ENCODE peak calls at places on chromosomes 6 and 20, in seven cellular contexts. One of them, this sample, is unnamed.

GRCh38 chr6:40395066-40395697 is 192.0 kb downstream of the LRFN2 start:
- DNase-seq in NCI-H446 treated with DMSO at 0.1 percent for 48 hours: no peak
- DNase-seq in epithelial cell of esophagus: peak
- DNase-seq in midbrain: no peak
- DNase-seq in activated T-cell treated with anti-CD3 and anti-CD28 coated beads for 24 hours: no peak
- DNase-seq in suprapubic skin: no peak
- DNase-seq in stimulated activated CD4-positive, alpha-beta T cell treated with anti-CD3 and anti-CD28 coated beads, TNF-alpha, amount 100 ng/mL, for 1 hour: no peak
- DNase-seq in this sample: no peak

GRCh38 chr6:169858293-169858934 is 107.0 kb downstream of the ERMARD start:
- DNase-seq in NCI-H446 treated with DMSO at 0.1 percent for 48 hours: no peak
- DNase-seq in epithelial cell of esophagus: no peak
- DNase-seq in midbrain: no peak
- DNase-seq in activated T-cell treated with anti-CD3 and anti-CD28 coated beads for 24 hours: no peak
- DNase-seq in suprapubic skin: no peak
- DNase-seq in stimulated activated CD4-positive, alpha-beta T cell treated with anti-CD3 and anti-CD28 coated beads, TNF-alpha, amount 100 ng/mL, for 1 hour: no peak
- DNase-seq in this sample: no peak

GRCh38 chr6:70411948-70412796 is 1.1 kb upstream of the FAM135A start:
- DNase-seq in NCI-H446 treated with DMSO at 0.1 percent for 48 hours: no peak
- DNase-seq in epithelial cell of esophagus: no peak
- DNase-seq in midbrain: no peak
- DNase-seq in activated T-cell treated with anti-CD3 and anti-CD28 coated beads for 24 hours: no peak
- DNase-seq in suprapubic skin: no peak
- DNase-seq in stimulated activated CD4-positive, alpha-beta T cell treated with anti-CD3 and anti-CD28 coated beads, TNF-alpha, amount 100 ng/mL, for 1 hour: no peak
- DNase-seq in this sample: no peak

GRCh38 chr6:135534773-135535380 is 37.3 kb upstream of the AHI1 start:
- DNase-seq in NCI-H446 treated with DMSO at 0.1 percent for 48 hours: no peak
- DNase-seq in epithelial cell of esophagus: no peak
- DNase-seq in midbrain: no peak
- DNase-seq in activated T-cell treated with anti-CD3 and anti-CD28 coated beads for 24 hours: no peak
- DNase-seq in suprapubic skin: no peak
- DNase-seq in stimulated activated CD4-positive, alpha-beta T cell treated with anti-CD3 and anti-CD28 coated beads, TNF-alpha, amount 100 ng/mL, for 1 hour: no peak
- DNase-seq in this sample: no peak

GRCh38 chr6:28635547-28636158 is 110.0 kb downstream of the GPX5 start:
- DNase-seq in NCI-H446 treated with DMSO at 0.1 percent for 48 hours: no peak
- DNase-seq in epithelial cell of esophagus: no peak
- DNase-seq in midbrain: no peak
- DNase-seq in activated T-cell treated with anti-CD3 and anti-CD28 coated beads for 24 hours: no peak
- DNase-seq in suprapubic skin: no peak
- DNase-seq in stimulated activated CD4-positive, alpha-beta T cell treated with anti-CD3 and anti-CD28 coated beads, TNF-alpha, amount 100 ng/mL, for 1 hour: no peak
- DNase-seq in this sample: no peak

GRCh38 chr6:35751594-35751993 is 14.8 kb downstream of the ARMC12 start:
- DNase-seq in NCI-H446 treated with DMSO at 0.1 percent for 48 hours: no peak
- DNase-seq in epithelial cell of esophagus: no peak
- DNase-seq in midbrain: no peak
- DNase-seq in activated T-cell treated with anti-CD3 and anti-CD28 coated beads for 24 hours: no peak
- DNase-seq in suprapubic skin: peak
- DNase-seq in stimulated activated CD4-positive, alpha-beta T cell treated with anti-CD3 and anti-CD28 coated beads, TNF-alpha, amount 100 ng/mL, for 1 hour: no peak
- DNase-seq in this sample: no peak

GRCh38 chr6:30821862-30822784 is 62.2 kb upstream of the DDR1 start:
- DNase-seq in NCI-H446 treated with DMSO at 0.1 percent for 48 hours: peak
- DNase-seq in epithelial cell of esophagus: peak
- DNase-seq in midbrain: peak
- DNase-seq in activated T-cell treated with anti-CD3 and anti-CD28 coated beads for 24 hours: no peak
- DNase-seq in suprapubic skin: no peak
- DNase-seq in stimulated activated CD4-positive, alpha-beta T cell treated with anti-CD3 and anti-CD28 coated beads, TNF-alpha, amount 100 ng/mL, for 1 hour: no peak
- DNase-seq in this sample: no peak

GRCh38 chr20:49575551-49576060 is 7.7 kb upstream of the PTGIS start:
- DNase-seq in NCI-H446 treated with DMSO at 0.1 percent for 48 hours: no peak
- DNase-seq in epithelial cell of esophagus: no peak
- DNase-seq in midbrain: no peak
- DNase-seq in activated T-cell treated with anti-CD3 and anti-CD28 coated beads for 24 hours: no peak
- DNase-seq in suprapubic skin: peak
- DNase-seq in stimulated activated CD4-positive, alpha-beta T cell treated with anti-CD3 and anti-CD28 coated beads, TNF-alpha, amount 100 ng/mL, for 1 hour: no peak
- DNase-seq in this sample: no peak

GRCh38 chr6:169653691-169654090 is 48.1 kb downstream of the WDR27 start:
- DNase-seq in NCI-H446 treated with DMSO at 0.1 percent for 48 hours: no peak
- DNase-seq in epithelial cell of esophagus: no peak
- DNase-seq in midbrain: no peak
- DNase-seq in activated T-cell treated with anti-CD3 and anti-CD28 coated beads for 24 hours: no peak
- DNase-seq in suprapubic skin: no peak
- DNase-seq in stimulated activated CD4-positive, alpha-beta T cell treated with anti-CD3 and anti-CD28 coated beads, TNF-alpha, amount 100 ng/mL, for 1 hour: no peak
- DNase-seq in this sample: no peak

GRCh38 chr6:18216411-18216810 is 47.9 kb downstream of the DEK start:
- DNase-seq in NCI-H446 treated with DMSO at 0.1 percent for 48 hours: no peak
- DNase-seq in epithelial cell of esophagus: peak
- DNase-seq in midbrain: no peak
- DNase-seq in activated T-cell treated with anti-CD3 and anti-CD28 coated beads for 24 hours: no peak
- DNase-seq in suprapubic skin: no peak
- DNase-seq in stimulated activated CD4-positive, alpha-beta T cell treated with anti-CD3 and anti-CD28 coated beads, TNF-alpha, amount 100 ng/mL, for 1 hour: no peak
- DNase-seq in this sample: no peak

GRCh38 chr20:64099880-64100565 is 7.3 kb downstream of the NPBWR2 start:
- DNase-seq in NCI-H446 treated with DMSO at 0.1 percent for 48 hours: no peak
- DNase-seq in epithelial cell of esophagus: no peak
- DNase-seq in midbrain: no peak
- DNase-seq in activated T-cell treated with anti-CD3 and anti-CD28 coated beads for 24 hours: no peak
- DNase-seq in suprapubic skin: no peak
- DNase-seq in stimulated activated CD4-positive, alpha-beta T cell treated with anti-CD3 and anti-CD28 coated beads, TNF-alpha, amount 100 ng/mL, for 1 hour: no peak
- DNase-seq in this sample: no peak

GRCh38 chr20:46255440-46256104 is 52.7 kb downstream of the CDH22 start:
- DNase-seq in NCI-H446 treated with DMSO at 0.1 percent for 48 hours: peak
- DNase-seq in epithelial cell of esophagus: peak
- DNase-seq in midbrain: peak
- DNase-seq in activated T-cell treated with anti-CD3 and anti-CD28 coated beads for 24 hours: no peak
- DNase-seq in suprapubic skin: peak
- DNase-seq in stimulated activated CD4-positive, alpha-beta T cell treated with anti-CD3 and anti-CD28 coated beads, TNF-alpha, amount 100 ng/mL, for 1 hour: no peak
- DNase-seq in this sample: no peak

GRCh38 chr20:24697411-24697810 is 228.0 kb downstream of the SYNDIG1 start:
- DNase-seq in NCI-H446 treated with DMSO at 0.1 percent for 48 hours: no peak
- DNase-seq in epithelial cell of esophagus: no peak
- DNase-seq in midbrain: no peak
- DNase-seq in activated T-cell treated with anti-CD3 and anti-CD28 coated beads for 24 hours: no peak
- DNase-seq in suprapubic skin: no peak
- DNase-seq in stimulated activated CD4-positive, alpha-beta T cell treated with anti-CD3 and anti-CD28 coated beads, TNF-alpha, amount 100 ng/mL, for 1 hour: no peak
- DNase-seq in this sample: no peak

This sample was measured in HL-60.